ENCODE peak calls at places on chromosomes 13 and 19, in eight cellular contexts. Q, X, D, H, N, A, J and B are unnamed samples. For H3K9me3 and H3K4me1, the result is how much of the 10 kb centered on the place peaks cover.

GRCh38 chr19:1261863-1262686 is 7.1 kb upstream of the CIRBP start:
- DNase-seq in A (peak), X (no peak), N (no peak), D (no peak), Q (peak), J (peak), H (peak), B (peak)

GRCh38 chr19:13747098-13747453 is 17.2 kb upstream of the MRI1 start:
- DNase-seq in J (no peak), A (no peak), Q (no peak), D (no peak), N (no peak), H (no peak), X (no peak), B (no peak)

GRCh38 chr13:103466761-103467160 is 400.5 kb upstream of the SLC10A2 start:
- DNase-seq in J (no peak), D (no peak), N (no peak), Q (no peak), X (no peak), A (no peak), H (no peak), B (no peak)

GRCh38 chr13:101942535-101943157 is 459.2 kb downstream of the FGF14 start:
- DNase-seq in X (no peak), Q (no peak), H (no peak), D (no peak), J (no peak), N (no peak), A (no peak), B (no peak)

GRCh38 chr19:51715850-51716249 is 7.9 kb downstream of the HAS1 start:
- DNase-seq in N (no peak), H (no peak), X (no peak), J (no peak), D (no peak), A (no peak), Q (no peak), B (no peak)

GRCh38 chr19:3324405-3324856 is 42.0 kb upstream of the NFIC start:
- DNase-seq in J (peak), A (peak), Q (peak), D (peak), H (peak), X (no peak), N (no peak), B (no peak)

GRCh38 chr13:42064259-42064658 is 15.8 kb downstream of the DGKH start:
- DNase-seq in A (no peak), X (no peak), N (peak), J (no peak), H (no peak), D (no peak), Q (no peak), B (no peak)

GRCh38 chr13:43306364-43306763 is 283.0 kb downstream of the DNAJC15 start:
- DNase-seq in J (no peak), H (no peak), A (no peak), N (no peak), Q (no peak), D (no peak), X (no peak), B (no peak)

GRCh38 chr13:24512208-24513068 is at the start of gene PARP4:
- DNase-seq in A (peak), D (peak), N (peak), J (peak), Q (peak), X (peak), H (peak), B (peak)

GRCh38 chr13:102317593-102317992 is 84.3 kb downstream of the FGF14 start:
- DNase-seq in A (peak), J (peak), Q (no peak), D (no peak), H (peak), X (peak), N (peak), B (peak)

GRCh38 chr19:47363758-47364529 is 14.8 kb downstream of the DHX34 start:
- DNase-seq in D (peak), H (no peak), J (peak), N (peak), X (no peak), Q (peak), A (no peak), B (no peak)

GRCh38 chr13:84574851-84575250 is 692.6 kb upstream of the SLITRK1 start:
- DNase-seq in Q (no peak), H (no peak), N (peak), D (no peak), J (no peak), X (no peak), A (no peak), B (no peak)

GRCh38 chr13:33963134-33963533 is 145.2 kb downstream of the RFC3 start:
- DNase-seq in N (no peak), A (no peak), D (no peak), X (no peak), Q (no peak), H (no peak), J (peak), B (no peak)

GRCh38 chr13:20869540-20869939 is 33.0 kb downstream of the XPO4 start:
- DNase-seq in Q (no peak), A (no peak), J (no peak), X (no peak), N (peak), D (no peak), H (no peak), B (no peak)

GRCh38 chr13:85993567-85993966 is 194.3 kb upstream of the SLITRK6 start:
- DNase-seq in X (no peak), A (no peak), D (no peak), N (no peak), J (no peak), H (no peak), Q (no peak), B (no peak)

GRCh38 chr13:103815619-103816018 is 749.4 kb upstream of the SLC10A2 start:
- DNase-seq in D (no peak), J (no peak), Q (no peak), A (no peak), N (no peak), X (no peak), H (no peak), B (no peak)

GRCh38 chr13:34627499-34627898 is 314.6 kb upstream of the NBEA start:
- DNase-seq in N (no peak), D (no peak), J (no peak), A (no peak), Q (no peak), H (no peak), X (no peak), B (no peak)

GRCh38 chr13:93118081-93118615 is 108.5 kb upstream of the GPC6 start:
- DNase-seq in A (no peak), Q (no peak), J (no peak), N (no peak), X (no peak), H (no peak), D (no peak), B (no peak)

GRCh38 chr19:13797870-13798269 is 2.6 kb downstream of the ZSWIM4 start:
- DNase-seq in X (no peak), N (peak), D (no peak), Q (no peak), A (no peak), H (no peak), J (peak), B (no peak)

GRCh38 chr13:97951376-97951775 is 2.1 kb upstream of the IPO5 start:
- DNase-seq in J (no peak), Q (no peak), X (no peak), H (no peak), N (no peak), A (no peak), D (no peak), B (no peak)

GRCh38 chr19:5171711-5172110 is 168.9 kb downstream of the PTPRS start:
- DNase-seq in D (no peak), X (no peak), H (no peak), J (no peak), A (no peak), Q (no peak), N (no peak), B (no peak)

GRCh38 chr13:80894930-80895329 is 554.0 kb upstream of the SPRY2 start:
- DNase-seq in X (no peak), J (no peak), Q (no peak), D (no peak), A (no peak), H (no peak), N (peak), B (no peak)

GRCh38 chr19:19643158-19644053 is at the start of gene GMIP:
- DNase-seq in X (no peak), Q (peak), D (peak), J (peak), H (peak), A (peak), N (peak), B (peak)

GRCh38 chr13:65600702-65601101 is 1629.4 kb downstream of the PCDH9 start:
- DNase-seq in A (no peak), Q (no peak), H (no peak), D (no peak), J (no peak), X (no peak), N (peak), B (no peak)

GRCh38 chr19:13926715-13927114 is 11.5 kb downstream of the PODNL1 start:
- DNase-seq in D (no peak), H (no peak), A (no peak), X (no peak), N (no peak), J (no peak), Q (no peak), B (no peak)

GRCh38 chr13:90594694-90595093 is 752.8 kb upstream of the MIR17HG start:
- DNase-seq in J (no peak), N (peak), A (no peak), D (no peak), Q (no peak), H (no peak), X (no peak), B (no peak)

GRCh38 chr13:111210488-111210887 is 95.4 kb downstream of the ARHGEF7 start:
- DNase-seq in A (peak), Q (no peak), D (peak), X (peak), H (no peak), J (no peak), N (peak), B (no peak)

GRCh38 chr19:20259615-20260014 is 92.6 kb downstream of the ZNF486 start:
- DNase-seq in D (peak), A (no peak), H (no peak), N (no peak), Q (no peak), J (no peak), X (no peak), B (no peak)

GRCh38 chr19:16771618-16772017 is 52.0 kb downstream of the NWD1 start:
- DNase-seq in X (peak), Q (peak), A (no peak), N (peak), J (peak), H (peak), D (peak), B (peak)

GRCh38 chr13:67278230-67278629 is 48.1 kb upstream of the PCDH9 start:
- DNase-seq in Q (no peak), A (no peak), N (peak), D (no peak), X (no peak), J (no peak), H (no peak), B (no peak)

GRCh38 chr13:112664501-112665203 is 25.2 kb upstream of the ATP11A start:
- DNase-seq in H (no peak), X (no peak), Q (no peak), D (peak), A (no peak), J (no peak), N (no peak), B (peak)
- H3K9me3 ChIP-seq in H (under half), X (under half), Q (under half), D (under half), A (under half), J (under half), N (under half), B (under half)

GRCh38 chr13:52452470-52452869 is 2.0 kb upstream of the VPS36 start:
- DNase-seq in Q (no peak), A (no peak), J (no peak), D (no peak), N (no peak), H (no peak), X (no peak), B (no peak)

GRCh38 chr13:52449323-52450011 is 967 bp downstream of the VPS36 start:
- DNase-seq in H (no peak), X (no peak), N (no peak), Q (no peak), D (no peak), J (no peak), A (no peak), B (no peak)

GRCh38 chr13:52447815-52448552 is 2.5 kb downstream of the VPS36 start:
- DNase-seq in X (no peak), Q (no peak), J (no peak), H (no peak), D (no peak), A (no peak), N (no peak), B (no peak)

GRCh38 chr13:52450012-52450792 is at the start of gene VPS36:
- DNase-seq in Q (peak), H (peak), D (peak), A (peak), X (peak), J (peak), N (peak), B (peak)

DNA sequence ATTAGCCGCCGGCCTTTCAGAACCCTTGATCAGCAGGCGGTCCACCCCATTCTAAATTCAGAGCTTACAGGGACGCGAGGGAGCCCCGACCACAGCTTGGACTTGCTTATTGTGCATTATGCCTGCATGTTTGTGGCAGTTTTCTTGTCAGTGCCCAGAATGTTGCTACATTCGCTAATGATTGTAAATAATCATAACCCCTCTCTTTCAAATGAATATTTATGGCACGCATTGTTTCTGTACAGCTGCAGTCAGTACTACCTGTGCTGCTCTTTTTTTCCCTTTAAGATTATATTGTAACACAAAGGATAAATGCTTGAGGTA is 321 bp upstream of the VPS36 start:
- DNase-seq in D (no peak), A (no peak), J (no peak), H (no peak), Q (no peak), X (no peak), N (no peak), B (no peak)
- TF ChIP-seq CTCF in D (no peak), A (peak), J (no peak), H (no peak), Q (peak), X (peak), N (no peak), B (no peak)

DNA sequence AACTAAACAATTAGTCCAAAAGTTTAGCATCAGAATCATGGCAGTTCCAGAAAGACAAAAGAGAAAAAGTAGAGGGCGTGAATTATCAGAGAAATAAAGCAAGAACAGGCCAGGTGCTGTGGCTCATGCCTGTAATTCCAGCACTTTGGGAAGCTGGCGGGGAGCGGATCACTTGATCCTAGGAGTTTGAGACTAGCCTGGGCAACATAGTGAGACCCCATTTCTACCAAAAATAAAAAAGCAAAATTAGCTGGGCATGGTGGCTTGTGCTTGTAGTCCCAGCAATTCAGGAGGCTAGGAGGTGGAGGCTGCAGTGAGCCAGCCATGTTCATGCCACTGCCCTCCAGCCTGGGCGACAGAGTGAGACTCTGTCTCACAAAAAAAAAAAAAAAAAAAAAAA is 18.4 kb downstream of the ARL11 start:
- DNase-seq in J (no peak), Q (no peak), X (no peak), A (no peak), H (no peak), N (no peak), D (no peak), B (no peak)
- H3K4me1 ChIP-seq in J (under half), Q (under half), X (under half), A (under half), H (under half), N (under half), D (under half), B (under half)

DNA sequence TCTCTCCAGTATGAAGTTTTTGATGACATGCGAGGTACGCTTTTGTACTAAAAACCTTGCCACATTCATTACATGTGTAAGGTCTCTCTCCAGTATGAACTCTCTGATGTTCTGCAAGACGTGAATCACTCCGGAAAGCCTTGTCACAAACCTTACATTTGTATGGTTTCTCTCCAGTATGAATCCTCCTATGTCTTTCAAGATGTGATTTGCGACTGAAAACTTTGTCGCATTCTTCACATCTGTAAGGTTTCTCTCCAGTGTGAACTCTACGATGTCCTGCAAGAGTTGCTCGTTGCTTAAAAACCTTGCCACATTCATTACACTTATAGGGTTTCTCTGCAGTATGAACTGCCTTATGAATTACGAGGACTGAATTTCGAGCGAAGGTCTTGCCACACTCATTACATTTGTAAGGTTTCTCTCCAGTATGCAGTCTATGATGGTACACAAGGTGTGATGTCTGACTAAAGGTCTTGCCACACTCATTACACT is 16.5 kb downstream of the ZNF320 start:
- DNase-seq in X (no peak), Q (no peak), D (no peak), A (no peak), H (no peak), J (no peak), N (no peak), B (no peak)
- H3K9me3 ChIP-seq in X (under half), Q (half or more), D (under half), A (under half), H (under half), J (under half), N (under half), B (under half)

GRCh38 chr13:39602614-39603366 is at the start of gene LHFPL6:
- DNase-seq in D (peak), N (peak), A (peak), J (peak), X (peak), Q (peak), H (peak), B (peak)
- TF ChIP-seq CTCF in D (peak), N (peak), A (no peak), J (no peak), X (no peak), Q (no peak), H (no peak), B (no peak)